ENCODE peak calls at places on chromosomes 3 and 15, in five cellular contexts. One of them, this sample, is unnamed.

GRCh38 chr3:31532587-31533168 is at the start of gene STT3B:
- DNase-seq in activated gamma-delta T cell treated with Interleukin-2 at 50 U/mL for 16 hours: peak; percentile 77
- DNase-seq in T-helper 1 cell: peak; percentile 71
- DNase-seq in B cell: peak; percentile 79
- DNase-seq in Right ventricle myocardium superior: peak; percentile 89
- DNase-seq in this sample: peak; percentile 72

GRCh38 chr15:25863067-25863967 is at the start of gene ATP10A:
- DNase-seq in activated gamma-delta T cell treated with Interleukin-2 at 50 U/mL for 16 hours: peak; percentile 11
- DNase-seq in T-helper 1 cell: peak; percentile 29
- DNase-seq in B cell: no peak
- DNase-seq in Right ventricle myocardium superior: no peak
- DNase-seq in this sample: peak; percentile 19

GRCh38 chr3:178680037-178680436 is 143.8 kb downstream of the KCNMB2 start:
- DNase-seq in activated gamma-delta T cell treated with Interleukin-2 at 50 U/mL for 16 hours: no peak
- DNase-seq in T-helper 1 cell: no peak
- DNase-seq in B cell: no peak
- DNase-seq in Right ventricle myocardium superior: no peak
- DNase-seq in this sample: no peak

GRCh38 chr3:192929755-192930491 is 12.3 kb upstream of the MB21D2 start:
- DNase-seq in activated gamma-delta T cell treated with Interleukin-2 at 50 U/mL for 16 hours: no peak
- DNase-seq in T-helper 1 cell: no peak
- DNase-seq in B cell: no peak
- DNase-seq in Right ventricle myocardium superior: no peak
- DNase-seq in this sample: no peak

GRCh38 chr3:140953028-140953960 is 11.7 kb downstream of the SLC25A36 start:
- DNase-seq in activated gamma-delta T cell treated with Interleukin-2 at 50 U/mL for 16 hours: no peak
- DNase-seq in T-helper 1 cell: no peak
- DNase-seq in B cell: no peak
- DNase-seq in Right ventricle myocardium superior: no peak
- DNase-seq in this sample: no peak

GRCh38 chr15:80055933-80056332 is 3.5 kb upstream of the ZFAND6 start:
- DNase-seq in activated gamma-delta T cell treated with Interleukin-2 at 50 U/mL for 16 hours: no peak
- DNase-seq in T-helper 1 cell: no peak
- DNase-seq in B cell: no peak
- DNase-seq in Right ventricle myocardium superior: no peak
- DNase-seq in this sample: no peak

GRCh38 chr3:120432105-120432860 is 18.5 kb downstream of the FSTL1 start:
- DNase-seq in activated gamma-delta T cell treated with Interleukin-2 at 50 U/mL for 16 hours: no peak
- DNase-seq in T-helper 1 cell: no peak
- DNase-seq in B cell: no peak
- DNase-seq in Right ventricle myocardium superior: no peak
- DNase-seq in this sample: no peak

GRCh38 chr3:45024601-45025262 is 1.4 kb upstream of the CLEC3B start:
- DNase-seq in activated gamma-delta T cell treated with Interleukin-2 at 50 U/mL for 16 hours: no peak
- DNase-seq in T-helper 1 cell: no peak
- DNase-seq in B cell: no peak
- DNase-seq in Right ventricle myocardium superior: no peak
- DNase-seq in this sample: no peak

GRCh38 chr15:70111203-70112017 is 13.7 kb upstream of the TLE3 start:
- DNase-seq in activated gamma-delta T cell treated with Interleukin-2 at 50 U/mL for 16 hours: no peak
- DNase-seq in T-helper 1 cell: no peak
- DNase-seq in B cell: no peak
- DNase-seq in Right ventricle myocardium superior: peak; percentile 78
- DNase-seq in this sample: no peak

GRCh38 chr3:9064853-9065252 is 101.6 kb upstream of the RAD18 start:
- DNase-seq in activated gamma-delta T cell treated with Interleukin-2 at 50 U/mL for 16 hours: no peak
- DNase-seq in T-helper 1 cell: no peak
- DNase-seq in B cell: no peak
- DNase-seq in Right ventricle myocardium superior: no peak
- DNase-seq in this sample: no peak

GRCh38 chr3:172115059-172115458 is 75.7 kb downstream of the FNDC3B start:
- DNase-seq in activated gamma-delta T cell treated with Interleukin-2 at 50 U/mL for 16 hours: no peak
- DNase-seq in T-helper 1 cell: no peak
- DNase-seq in B cell: no peak
- DNase-seq in Right ventricle myocardium superior: no peak
- DNase-seq in this sample: no peak

GRCh38 chr15:91271565-91272153 is 171.6 kb downstream of the SV2B start:
- DNase-seq in activated gamma-delta T cell treated with Interleukin-2 at 50 U/mL for 16 hours: peak; percentile 60
- DNase-seq in T-helper 1 cell: peak; percentile 62
- DNase-seq in B cell: peak; percentile 69
- DNase-seq in Right ventricle myocardium superior: no peak
- DNase-seq in this sample: peak; percentile 38

GRCh38 chr3:171892457-171892856 is 49.3 kb downstream of the TMEM212 start:
- DNase-seq in activated gamma-delta T cell treated with Interleukin-2 at 50 U/mL for 16 hours: no peak
- DNase-seq in T-helper 1 cell: no peak
- DNase-seq in B cell: no peak
- DNase-seq in Right ventricle myocardium superior: no peak
- DNase-seq in this sample: no peak

GRCh38 chr3:27219127-27219860 is 149.9 kb downstream of the NEK10 start:
- DNase-seq in activated gamma-delta T cell treated with Interleukin-2 at 50 U/mL for 16 hours: no peak
- DNase-seq in T-helper 1 cell: no peak
- DNase-seq in B cell: no peak
- DNase-seq in Right ventricle myocardium superior: no peak
- DNase-seq in this sample: no peak

This sample was measured in effector CD8-positive, alpha-beta T cell.